ENCODE peak calls at places on chromosomes 7 and 10, in ten cellular contexts. One of them, this sample, is unnamed.

GRCh38 chr10:536371-536925 is 153.0 kb downstream of the DIP2C start:
- DNase-seq in suprapubic skin: no peak
- DNase-seq in A549: no peak
- DNase-seq in stomach: no peak
- DNase-seq in ovary: no peak
- DNase-seq in K562: no peak
- DNase-seq in HepG2: no peak
- DNase-seq in H1: no peak
- DNase-seq in GM12878: no peak
- DNase-seq in sigmoid colon: peak
- DNase-seq in this sample: no peak

GRCh38 chr10:127962205-127962604 is 55.3 kb downstream of the PTPRE start:
- DNase-seq in suprapubic skin: no peak
- DNase-seq in A549: no peak
- DNase-seq in stomach: no peak
- DNase-seq in ovary: no peak
- DNase-seq in K562: no peak
- DNase-seq in HepG2: no peak
- DNase-seq in H1: no peak
- DNase-seq in GM12878: no peak
- DNase-seq in sigmoid colon: no peak
- DNase-seq in this sample: no peak

GRCh38 chr10:88991161-88991899 is 732 bp downstream of the FAS start:
- DNase-seq in suprapubic skin: peak
- DNase-seq in A549: peak
- DNase-seq in stomach: peak
- DNase-seq in ovary: peak
- DNase-seq in K562: peak
- DNase-seq in HepG2: peak
- DNase-seq in H1: peak
- DNase-seq in GM12878: no peak
- DNase-seq in sigmoid colon: peak
- DNase-seq in this sample: peak

GRCh38 chr7:116211006-116211912 is 920 bp downstream of the TES start:
- DNase-seq in suprapubic skin: peak
- DNase-seq in A549: peak
- DNase-seq in stomach: peak
- DNase-seq in ovary: no peak
- DNase-seq in K562: peak
- DNase-seq in HepG2: peak
- DNase-seq in H1: peak
- DNase-seq in GM12878: peak
- DNase-seq in sigmoid colon: peak
- DNase-seq in this sample: peak

GRCh38 chr7:139673230-139673629 is 104.6 kb downstream of the HIPK2 start:
- DNase-seq in suprapubic skin: no peak
- DNase-seq in A549: no peak
- DNase-seq in stomach: no peak
- DNase-seq in ovary: no peak
- DNase-seq in K562: no peak
- DNase-seq in HepG2: no peak
- DNase-seq in H1: no peak
- DNase-seq in GM12878: peak
- DNase-seq in sigmoid colon: no peak
- DNase-seq in this sample: peak

GRCh38 chr7:253491-254336 is 36.3 kb upstream of the FOXL3 start:
- DNase-seq in suprapubic skin: no peak
- DNase-seq in A549: no peak
- DNase-seq in stomach: no peak
- DNase-seq in ovary: no peak
- DNase-seq in K562: no peak
- DNase-seq in HepG2: no peak
- DNase-seq in H1: no peak
- DNase-seq in GM12878: no peak
- DNase-seq in sigmoid colon: no peak
- DNase-seq in this sample: no peak

GRCh38 chr7:126578338-126578737 is 674.4 kb downstream of the GRM8 start:
- DNase-seq in suprapubic skin: no peak
- DNase-seq in A549: no peak
- DNase-seq in stomach: no peak
- DNase-seq in ovary: no peak
- DNase-seq in K562: no peak
- DNase-seq in HepG2: no peak
- DNase-seq in H1: no peak
- DNase-seq in GM12878: no peak
- DNase-seq in sigmoid colon: no peak
- DNase-seq in this sample: no peak

GRCh38 chr10:49410365-49411074 is 14.6 kb upstream of the DRGX start:
- DNase-seq in suprapubic skin: no peak
- DNase-seq in A549: no peak
- DNase-seq in stomach: peak
- DNase-seq in ovary: no peak
- DNase-seq in K562: no peak
- DNase-seq in HepG2: no peak
- DNase-seq in H1: no peak
- DNase-seq in GM12878: no peak
- DNase-seq in sigmoid colon: no peak
- DNase-seq in this sample: no peak

GRCh38 chr10:5442056-5442989 is 30.0 kb downstream of the NET1 start:
- DNase-seq in suprapubic skin: no peak
- DNase-seq in A549: peak
- DNase-seq in stomach: no peak
- DNase-seq in ovary: no peak
- DNase-seq in K562: peak
- DNase-seq in HepG2: peak
- DNase-seq in H1: no peak
- DNase-seq in GM12878: no peak
- DNase-seq in sigmoid colon: no peak
- DNase-seq in this sample: no peak

GRCh38 chr7:15686209-15686956 is at the start of gene MEOX2:
- DNase-seq in suprapubic skin: peak
- DNase-seq in A549: peak
- DNase-seq in stomach: no peak
- DNase-seq in ovary: peak
- DNase-seq in K562: no peak
- DNase-seq in HepG2: no peak
- DNase-seq in H1: peak
- DNase-seq in GM12878: no peak
- DNase-seq in sigmoid colon: peak
- DNase-seq in this sample: peak

GRCh38 chr10:98898987-98899386 is 336.7 kb downstream of the HPSE2 start:
- DNase-seq in suprapubic skin: no peak
- DNase-seq in A549: no peak
- DNase-seq in stomach: no peak
- DNase-seq in ovary: no peak
- DNase-seq in K562: no peak
- DNase-seq in HepG2: no peak
- DNase-seq in H1: no peak
- DNase-seq in GM12878: no peak
- DNase-seq in sigmoid colon: no peak
- DNase-seq in this sample: no peak

GRCh38 chr10:121405953-121406352 is 192.3 kb downstream of the FGFR2 start:
- DNase-seq in suprapubic skin: no peak
- DNase-seq in A549: no peak
- DNase-seq in stomach: no peak
- DNase-seq in ovary: no peak
- DNase-seq in K562: no peak
- DNase-seq in HepG2: no peak
- DNase-seq in H1: no peak
- DNase-seq in GM12878: no peak
- DNase-seq in sigmoid colon: no peak
- DNase-seq in this sample: no peak

GRCh38 chr10:121411006-121411405 is 187.2 kb downstream of the FGFR2 start:
- DNase-seq in suprapubic skin: no peak
- DNase-seq in A549: no peak
- DNase-seq in stomach: no peak
- DNase-seq in ovary: no peak
- DNase-seq in K562: no peak
- DNase-seq in HepG2: no peak
- DNase-seq in H1: no peak
- DNase-seq in GM12878: no peak
- DNase-seq in sigmoid colon: no peak
- DNase-seq in this sample: no peak

GRCh38 chr10:121405549-121405948 is 192.7 kb downstream of the FGFR2 start:
- DNase-seq in suprapubic skin: no peak
- DNase-seq in A549: no peak
- DNase-seq in stomach: no peak
- DNase-seq in ovary: no peak
- DNase-seq in K562: no peak
- DNase-seq in HepG2: no peak
- DNase-seq in H1: no peak
- DNase-seq in GM12878: no peak
- DNase-seq in sigmoid colon: no peak
- DNase-seq in this sample: no peak

GRCh38 chr10:121406823-121407545 is 191.3 kb downstream of the FGFR2 start:
- DNase-seq in suprapubic skin: no peak
- DNase-seq in A549: no peak
- DNase-seq in stomach: no peak
- DNase-seq in ovary: no peak
- DNase-seq in K562: no peak
- DNase-seq in HepG2: no peak
- DNase-seq in H1: no peak
- DNase-seq in GM12878: no peak
- DNase-seq in sigmoid colon: no peak
- DNase-seq in this sample: no peak

GRCh38 chr10:121409466-121410104 is 188.7 kb downstream of the FGFR2 start:
- DNase-seq in suprapubic skin: no peak
- DNase-seq in A549: no peak
- DNase-seq in stomach: no peak
- DNase-seq in ovary: no peak
- DNase-seq in K562: no peak
- DNase-seq in HepG2: no peak
- DNase-seq in H1: no peak
- DNase-seq in GM12878: no peak
- DNase-seq in sigmoid colon: no peak
- DNase-seq in this sample: no peak
- TF ChIP-seq EP300 in suprapubic skin: no peak
- TF ChIP-seq EP300 in A549: no peak
- TF ChIP-seq EP300 in stomach: no peak
- TF ChIP-seq EP300 in ovary: no peak
- TF ChIP-seq EP300 in K562: no peak
- TF ChIP-seq EP300 in HepG2: no peak
- TF ChIP-seq EP300 in H1: no peak
- TF ChIP-seq EP300 in GM12878: no peak
- TF ChIP-seq EP300 in sigmoid colon: no peak
- TF ChIP-seq EP300 in this sample: no peak

GRCh38 chr10:102114861-102115618 is 5.1 kb downstream of the LDB1 start:
- DNase-seq in suprapubic skin: peak
- DNase-seq in A549: peak
- DNase-seq in stomach: peak
- DNase-seq in ovary: peak
- DNase-seq in K562: peak
- DNase-seq in HepG2: peak
- DNase-seq in H1: peak
- DNase-seq in GM12878: no peak
- DNase-seq in sigmoid colon: peak
- DNase-seq in this sample: peak
- TF ChIP-seq EP300 in suprapubic skin: no peak
- TF ChIP-seq EP300 in A549: no peak
- TF ChIP-seq EP300 in stomach: no peak
- TF ChIP-seq EP300 in ovary: no peak
- TF ChIP-seq EP300 in K562: no peak
- TF ChIP-seq EP300 in HepG2: no peak
- TF ChIP-seq EP300 in H1: no peak
- TF ChIP-seq EP300 in GM12878: no peak
- TF ChIP-seq EP300 in sigmoid colon: no peak
- TF ChIP-seq EP300 in this sample: no peak

GRCh38 chr7:110399421-110399820 is 691.5 kb upstream of the LRRN3 start:
- DNase-seq in suprapubic skin: no peak
- DNase-seq in A549: no peak
- DNase-seq in stomach: no peak
- DNase-seq in ovary: no peak
- DNase-seq in K562: no peak
- DNase-seq in HepG2: no peak
- DNase-seq in H1: no peak
- DNase-seq in GM12878: no peak
- DNase-seq in sigmoid colon: no peak
- DNase-seq in this sample: no peak

DNA sequence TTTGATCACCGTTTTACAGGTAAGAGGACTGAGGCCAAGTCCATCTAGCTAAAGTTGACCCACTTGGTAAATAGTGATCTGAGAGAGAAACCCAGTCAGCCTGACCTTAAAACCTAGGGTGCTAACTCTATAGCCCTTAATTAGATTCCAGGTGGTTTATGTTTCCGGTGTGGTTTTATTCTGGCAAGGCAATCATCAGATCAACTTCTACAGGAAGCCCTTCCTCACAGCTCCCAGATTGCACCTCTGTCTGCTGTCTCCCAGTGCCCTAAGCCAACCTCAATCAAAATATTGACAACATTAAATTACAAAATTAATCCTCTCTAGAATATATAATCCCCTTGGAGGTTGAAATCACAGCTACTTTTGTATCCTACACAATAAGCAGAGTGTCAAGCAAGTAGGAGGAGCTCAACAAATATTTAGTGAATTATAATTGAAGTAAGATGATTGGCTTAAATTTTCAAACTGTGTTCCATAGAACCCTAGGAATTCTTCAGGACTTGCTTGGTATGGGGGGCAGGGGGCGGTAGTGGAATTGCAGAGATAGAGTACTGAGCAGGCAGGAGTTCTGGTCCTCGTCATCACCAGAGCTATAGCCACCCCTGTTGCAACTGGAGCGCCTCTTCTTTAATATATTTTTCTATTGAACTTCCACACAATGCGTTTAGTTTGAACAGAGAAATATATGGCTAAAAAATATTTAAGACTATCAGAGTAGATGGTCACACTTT is 692.8 kb upstream of the LRRN3 start:
- DNase-seq in suprapubic skin: no peak
- DNase-seq in A549: no peak
- DNase-seq in stomach: no peak
- DNase-seq in ovary: no peak
- DNase-seq in K562: no peak
- DNase-seq in HepG2: no peak
- DNase-seq in H1: no peak
- DNase-seq in GM12878: no peak
- DNase-seq in sigmoid colon: no peak
- DNase-seq in this sample: no peak
- TF ChIP-seq EP300 in suprapubic skin: no peak
- TF ChIP-seq EP300 in A549: no peak
- TF ChIP-seq EP300 in stomach: no peak
- TF ChIP-seq EP300 in ovary: no peak
- TF ChIP-seq EP300 in K562: no peak
- TF ChIP-seq EP300 in HepG2: no peak
- TF ChIP-seq EP300 in H1: no peak
- TF ChIP-seq EP300 in GM12878: no peak
- TF ChIP-seq EP300 in sigmoid colon: no peak
- TF ChIP-seq EP300 in this sample: no peak

GRCh38 chr7:85748861-85749260 is 562.0 kb upstream of the SEMA3D start:
- DNase-seq in suprapubic skin: no peak
- DNase-seq in A549: no peak
- DNase-seq in stomach: no peak
- DNase-seq in ovary: no peak
- DNase-seq in K562: no peak
- DNase-seq in HepG2: no peak
- DNase-seq in H1: no peak
- DNase-seq in GM12878: no peak
- DNase-seq in sigmoid colon: no peak
- DNase-seq in this sample: peak

GRCh38 chr7:85749715-85750453 is 563.0 kb upstream of the SEMA3D start:
- DNase-seq in suprapubic skin: no peak
- DNase-seq in A549: no peak
- DNase-seq in stomach: no peak
- DNase-seq in ovary: no peak
- DNase-seq in K562: no peak
- DNase-seq in HepG2: no peak
- DNase-seq in H1: peak
- DNase-seq in GM12878: no peak
- DNase-seq in sigmoid colon: no peak
- DNase-seq in this sample: no peak

GRCh38 chr7:85750454-85750949 is 563.6 kb upstream of the SEMA3D start:
- DNase-seq in suprapubic skin: no peak
- DNase-seq in A549: no peak
- DNase-seq in stomach: no peak
- DNase-seq in ovary: no peak
- DNase-seq in K562: peak
- DNase-seq in HepG2: peak
- DNase-seq in H1: no peak
- DNase-seq in GM12878: no peak
- DNase-seq in sigmoid colon: no peak
- DNase-seq in this sample: no peak
- TF ChIP-seq EP300 in suprapubic skin: no peak
- TF ChIP-seq EP300 in A549: no peak
- TF ChIP-seq EP300 in stomach: no peak
- TF ChIP-seq EP300 in ovary: no peak
- TF ChIP-seq EP300 in K562: no peak
- TF ChIP-seq EP300 in HepG2: no peak
- TF ChIP-seq EP300 in H1: no peak
- TF ChIP-seq EP300 in GM12878: no peak
- TF ChIP-seq EP300 in sigmoid colon: no peak
- TF ChIP-seq EP300 in this sample: no peak

This sample was measured in transverse colon.